ENCODE peak calls at places on chromosome X, in four cellular contexts. U is sigmoid colon, P is heart left ventricle, Z is HCT116. J is an unnamed sample.

GRCh38 chrX:68695206-68695845 is 47.9 kb downstream of the STARD8 start:
- DNase-seq in U (no peak), P (no peak), Z (no peak), J (peak)

GRCh38 chrX:56751071-56751470 is 22.0 kb downstream of the NBDY start:
- DNase-seq in U (no peak), P (no peak), Z (no peak), J (no peak)

GRCh38 chrX:14948701-14949100 is 75.5 kb downstream of the MOSPD2 start:
- DNase-seq in U (no peak), P (no peak), Z (no peak), J (no peak)

GRCh38 chrX:120446503-120446902 is 22.6 kb downstream of the LAMP2 start:
- DNase-seq in U (no peak), P (no peak), Z (no peak), J (no peak)

GRCh38 chrX:65679071-65679540 is 11.7 kb downstream of the MSN start:
- DNase-seq in U (no peak), P (peak), Z (no peak), J (no peak)

GRCh38 chrX:138014577-138014976 is 448.6 kb downstream of the ZIC3 start:
- DNase-seq in U (no peak), P (no peak), Z (no peak), J (no peak)

GRCh38 chrX:132491191-132491590 is 2.4 kb upstream of the MBNL3 start:
- DNase-seq in U (no peak), P (no peak), Z (no peak), J (no peak)

GRCh38 chrX:133910539-133910938 is 74.9 kb downstream of the GPC3 start:
- DNase-seq in U (no peak), P (no peak), Z (no peak), J (no peak)

GRCh38 chrX:112223391-112223790 is 140.8 kb upstream of the TRPC5 start:
- DNase-seq in U (no peak), P (no peak), Z (no peak), J (no peak)

GRCh38 chrX:69163936-69164741 is 1.1 kb downstream of the PJA1 start:
- DNase-seq in U (no peak), P (no peak), Z (no peak), J (no peak)

GRCh38 chrX:51641421-51642021 is 22.8 kb upstream of the CENPVL3 start:
- DNase-seq in U (no peak), P (no peak), Z (peak), J (no peak)

GRCh38 chrX:153642313-153642654 is 4.7 kb upstream of the DUSP9 start:
- DNase-seq in U (no peak), P (no peak), Z (no peak), J (no peak)

GRCh38 chrX:71291381-71291780 is 7.9 kb downstream of the NONO start:
- DNase-seq in U (no peak), P (no peak), Z (no peak), J (no peak)

GRCh38 chrX:107894038-107894437 is 68.4 kb downstream of the MID2 start:
- DNase-seq in U (no peak), P (no peak), Z (peak), J (peak)

GRCh38 chrX:133294126-133294525 is 76.0 kb upstream of the TFDP3 start:
- DNase-seq in U (no peak), P (no peak), Z (no peak), J (peak)

GRCh38 chrX:119062750-119063374 is 9.9 kb upstream of the CT47C1 start:
- DNase-seq in U (no peak), P (no peak), Z (no peak), J (no peak)

GRCh38 chrX:6748595-6748994 is 213.7 kb upstream of the VCX3A start:
- DNase-seq in U (no peak), P (no peak), Z (no peak), J (no peak)

GRCh38 chrX:107450823-107451509 is 1.5 kb downstream of the FRMPD3 start:
- DNase-seq in U (no peak), P (no peak), Z (no peak), J (no peak)

GRCh38 chrX:147914609-147915008 is 2.9 kb downstream of the FMR1 start:
- DNase-seq in U (no peak), P (no peak), Z (no peak), J (no peak)

GRCh38 chrX:147910607-147911006 is 1.1 kb upstream of the FMR1 start:
- DNase-seq in U (no peak), P (no peak), Z (no peak), J (no peak)

GRCh38 chrX:147912093-147912801 is 528 bp downstream of the FMR1 start:
- DNase-seq in U (peak), P (peak), Z (no peak), J (peak)

GRCh38 chrX:147913570-147913969 is 1.9 kb downstream of the FMR1 start:
- DNase-seq in U (no peak), P (no peak), Z (no peak), J (no peak)

DNA sequence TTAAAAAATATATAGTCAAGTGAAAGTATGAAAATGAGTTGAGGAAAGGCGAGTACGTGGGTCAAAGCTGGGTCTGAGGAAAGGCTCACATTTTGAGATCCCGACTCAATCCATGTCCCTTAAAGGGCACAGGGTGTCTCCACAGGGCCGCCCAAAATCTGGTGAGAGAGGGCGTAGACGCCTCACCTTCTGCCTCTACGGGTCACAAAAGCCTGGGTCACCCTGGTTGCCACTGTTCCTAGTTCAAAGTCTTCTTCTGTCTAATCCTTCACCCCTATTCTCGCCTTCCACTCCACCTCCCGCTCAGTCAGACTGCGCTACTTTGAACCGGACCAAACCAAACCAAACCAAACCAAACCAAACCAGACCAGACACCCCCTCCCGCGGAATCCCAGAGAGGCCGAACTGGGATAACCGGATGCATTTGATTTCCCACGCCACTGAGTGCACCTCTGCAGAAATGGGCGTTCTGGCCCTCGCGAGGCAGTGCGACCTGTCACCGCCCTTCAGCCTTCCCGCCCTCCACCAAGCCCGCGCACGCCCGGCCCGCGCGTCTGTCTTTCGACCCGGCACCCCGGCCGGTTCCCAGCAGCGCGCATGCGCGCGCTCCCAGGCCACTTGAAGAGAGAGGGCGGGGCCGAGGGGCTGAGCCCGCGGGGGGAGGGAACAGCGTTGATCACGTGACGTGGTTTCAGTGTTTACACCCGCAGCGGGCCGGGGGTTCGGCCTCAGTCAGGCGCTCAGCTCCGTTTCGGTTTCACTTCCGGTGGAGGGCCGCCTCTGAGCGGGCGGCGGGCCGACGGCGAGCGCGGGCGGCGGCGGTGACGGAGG is at the start of gene FMR1:
- DNase-seq in U (peak), P (peak), Z (peak), J (peak)
- TF ChIP-seq POLR2A in U (no peak), P (peak), Z (no peak), J (peak)

GRCh38 chrX:13085533-13085932 is 41.1 kb upstream of the FAM9C start:
- DNase-seq in U (no peak), P (no peak), Z (no peak), J (no peak)
- TF ChIP-seq POLR2A in U (no peak), P (no peak), Z (no peak), J (no peak)

GRCh38 chrX:38803609-38804480 is 2.6 kb downstream of the MID1IP1 start:
- DNase-seq in U (peak), P (peak), Z (peak), J (no peak)

GRCh38 chrX:38806054-38806389 is 4.8 kb downstream of the MID1IP1 start:
- DNase-seq in U (no peak), P (no peak), Z (no peak), J (no peak)

GRCh38 chrX:38803286-38803608 is 2.0 kb downstream of the MID1IP1 start:
- DNase-seq in U (no peak), P (no peak), Z (no peak), J (no peak)

GRCh38 chrX:38805294-38806053 is 4.2 kb downstream of the MID1IP1 start:
- DNase-seq in U (peak), P (peak), Z (no peak), J (no peak)

DNA sequence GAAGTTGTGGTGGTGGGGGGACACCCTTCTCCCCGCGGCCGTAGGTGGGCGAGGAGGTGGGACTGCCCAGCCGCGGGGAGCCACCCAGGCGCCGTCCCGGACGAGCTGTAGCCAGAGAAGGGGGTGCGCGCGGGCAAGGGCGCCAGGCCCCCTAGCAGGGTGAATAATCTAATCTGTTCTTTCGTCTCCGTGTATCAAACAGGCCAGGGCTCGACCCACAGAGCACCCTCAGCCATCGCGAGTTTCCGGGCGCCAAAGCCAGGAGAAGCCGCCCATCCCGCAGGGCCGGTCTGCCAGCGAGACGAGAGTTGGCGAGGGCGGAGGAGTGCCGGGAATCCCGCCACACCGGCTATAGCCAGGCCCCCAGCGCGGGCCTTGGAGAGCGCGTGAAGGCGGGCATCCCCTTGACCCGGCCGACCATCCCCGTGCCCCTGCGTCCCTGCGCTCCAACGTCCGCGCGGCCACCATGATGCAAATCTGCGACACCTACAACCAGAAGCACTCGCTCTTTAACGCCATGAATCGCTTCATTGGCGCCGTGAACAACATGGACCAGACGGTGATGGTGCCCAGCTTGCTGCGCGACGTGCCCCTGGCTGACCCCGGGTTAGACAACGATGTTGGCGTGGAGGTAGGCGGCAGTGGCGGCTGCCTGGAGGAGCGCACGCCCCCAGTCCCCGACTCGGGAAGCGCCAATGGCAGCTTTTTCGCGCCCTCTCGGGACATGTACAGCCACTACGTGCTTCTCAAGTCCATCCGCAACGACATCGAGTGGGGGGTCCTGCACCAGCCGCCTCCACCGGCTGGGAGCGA is 3.4 kb downstream of the MID1IP1 start:
- DNase-seq in U (peak), P (peak), Z (no peak), J (no peak)
- TF ChIP-seq POLR2A in U (no peak), P (no peak), Z (no peak), J (no peak)

DNA sequence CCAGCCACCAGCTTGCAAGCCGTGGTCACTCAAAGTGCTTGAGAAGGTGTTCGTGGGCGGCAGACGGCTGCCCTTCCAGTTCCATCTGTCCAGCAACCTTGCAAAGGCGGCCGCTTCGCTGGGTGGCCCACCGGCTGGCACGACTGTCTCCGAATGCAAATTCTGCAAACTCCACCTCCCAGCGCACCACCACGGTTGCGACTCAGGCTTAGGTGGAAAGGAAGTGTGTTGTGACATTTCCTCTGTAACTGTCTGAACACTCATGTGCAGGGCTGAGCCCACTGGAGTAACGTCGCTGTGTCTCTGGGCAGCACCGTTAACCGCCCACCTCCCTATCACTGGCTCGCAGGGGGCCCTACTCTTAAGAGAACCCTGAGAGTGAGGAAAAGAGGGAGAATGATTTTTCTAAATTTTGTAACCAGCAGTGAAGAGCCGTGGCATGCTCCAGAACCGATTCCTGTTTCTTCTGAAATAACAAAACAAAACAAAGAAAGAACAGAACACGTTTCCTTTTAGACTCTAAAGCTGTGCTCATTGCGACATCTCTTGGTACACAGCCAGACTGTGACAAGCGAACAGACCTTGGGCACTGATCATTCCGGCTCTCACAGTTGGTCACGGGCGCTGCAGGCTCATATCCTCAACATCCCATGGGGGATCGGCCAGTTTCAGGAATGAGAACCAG is at the start of gene P2RY8:
- DNase-seq in U (peak), P (peak), Z (no peak), J (no peak)
- TF ChIP-seq POLR2A in U (no peak), P (no peak), Z (no peak), J (no peak)

DNA sequence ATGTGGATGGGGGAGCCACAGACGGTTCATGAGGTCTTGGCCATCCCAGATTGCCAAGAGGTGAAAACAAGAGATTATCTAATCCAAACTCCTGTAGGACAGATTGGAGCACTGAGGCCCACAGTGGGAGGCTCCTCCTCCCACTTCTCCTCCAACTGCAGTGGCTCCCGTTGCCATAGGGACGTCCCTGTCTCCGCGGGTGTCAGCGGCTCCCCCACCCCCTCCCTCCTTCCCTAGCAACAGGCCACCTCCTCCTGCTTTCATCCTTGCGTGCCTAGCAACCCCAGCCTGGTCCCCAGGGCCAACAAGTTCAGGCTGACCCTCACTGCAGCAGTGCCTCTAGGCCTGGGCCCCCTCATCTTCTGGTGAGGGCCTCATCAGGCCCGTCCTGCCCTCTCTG is 6.8 kb upstream of the IQSEC2 start:
- DNase-seq in U (no peak), P (peak), Z (no peak), J (no peak)
- TF ChIP-seq POLR2A in U (no peak), P (no peak), Z (no peak), J (no peak)

GRCh38 chrX:73943900-73944581 is 359.9 kb upstream of the ZCCHC13 start:
- DNase-seq in U (peak), P (peak), Z (peak), J (peak)
- TF ChIP-seq POLR2A in U (no peak), P (no peak), Z (peak), J (peak)

J was measured in H54.